ENCODE peak calls at places on chromosomes 3 and 15, in nine cellular contexts. A is fibroblast of lung, Z is H9, B is endothelial cell, Q is cardiac muscle cell, O is HFF-Myc, T is PC-3, N is upper lobe of right lung, M is tibial nerve. L is an unnamed sample.

GRCh38 chr15:40894689-40895308 is 549 bp downstream of the VPS18 start:
- DNase-seq in O (no peak), T (peak), A (peak), Q (peak), Z (peak), B (peak), M (peak), N (peak), L (no peak)

GRCh38 chr15:42971830-42972229 is 51.3 kb upstream of the TTBK2 start:
- DNase-seq in Z (no peak), A (no peak), O (no peak), B (no peak), N (no peak), Q (no peak), T (no peak), M (no peak), L (no peak)

GRCh38 chr3:36606871-36607765 is 157.2 kb downstream of the DCLK3 start:
- DNase-seq in Z (no peak), N (no peak), B (no peak), O (no peak), T (no peak), Q (no peak), M (no peak), A (no peak), L (no peak)

GRCh38 chr3:56424357-56424756 is 43.9 kb downstream of the ERC2 start:
- DNase-seq in A (no peak), Z (no peak), O (peak), N (no peak), M (no peak), Q (no peak), T (no peak), B (no peak), L (no peak)

GRCh38 chr3:102332205-102332604 is 102.6 kb upstream of the ZPLD1 start:
- DNase-seq in B (no peak), A (no peak), Z (no peak), O (no peak), N (no peak), T (peak), Q (no peak), M (no peak), L (no peak)

GRCh38 chr15:98729446-98730042 is 81.2 kb downstream of the IGF1R start:
- DNase-seq in N (no peak), B (no peak), T (no peak), A (no peak), Q (peak), M (no peak), Z (no peak), O (no peak), L (no peak)

GRCh38 chr3:46867550-46867898 is 4.3 kb upstream of the MYL3 start:
- DNase-seq in O (no peak), M (peak), N (peak), Q (no peak), Z (no peak), B (no peak), A (peak), T (no peak), L (peak)

GRCh38 chr15:50249704-50250103 is 15.8 kb downstream of the HDC start:
- DNase-seq in M (no peak), Q (no peak), O (no peak), B (no peak), N (no peak), A (no peak), T (no peak), Z (no peak), L (no peak)

GRCh38 chr3:195802795-195803194 is 8.9 kb downstream of the MUC4 start:
- DNase-seq in O (no peak), Q (peak), M (no peak), A (no peak), Z (no peak), T (no peak), N (no peak), B (no peak), L (no peak)

GRCh38 chr3:154122096-154122911 is 1.1 kb downstream of the ARHGEF26 start:
- DNase-seq in T (no peak), M (no peak), A (no peak), O (no peak), Q (peak), Z (peak), B (peak), N (peak), L (no peak)

DNA sequence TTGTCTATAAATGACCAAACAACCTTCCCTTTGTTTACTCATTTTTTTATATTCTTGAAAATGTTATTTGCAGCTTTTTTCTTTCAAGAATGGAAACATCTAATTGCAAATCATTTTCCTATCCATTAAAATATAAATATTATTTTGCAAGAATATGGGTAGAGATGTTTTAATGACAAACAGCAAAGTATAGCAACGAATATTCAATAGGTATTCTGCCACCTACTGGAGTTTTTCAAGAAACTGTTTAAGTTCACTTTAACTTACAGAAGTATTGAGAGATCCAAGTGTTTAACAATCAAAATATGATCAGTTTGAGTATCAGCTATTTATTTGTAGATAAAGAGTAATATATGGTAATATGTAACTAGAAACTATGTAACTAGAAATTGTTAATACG is 6.9 kb upstream of the EOGT start:
- DNase-seq in N (no peak), M (no peak), A (peak), O (no peak), Q (no peak), T (peak), B (no peak), Z (no peak), L (no peak)
- TF ChIP-seq CTCF in N (peak), M (peak), A (no peak), O (no peak), Q (peak), T (peak), B (peak), Z (peak), L (no peak)

DNA sequence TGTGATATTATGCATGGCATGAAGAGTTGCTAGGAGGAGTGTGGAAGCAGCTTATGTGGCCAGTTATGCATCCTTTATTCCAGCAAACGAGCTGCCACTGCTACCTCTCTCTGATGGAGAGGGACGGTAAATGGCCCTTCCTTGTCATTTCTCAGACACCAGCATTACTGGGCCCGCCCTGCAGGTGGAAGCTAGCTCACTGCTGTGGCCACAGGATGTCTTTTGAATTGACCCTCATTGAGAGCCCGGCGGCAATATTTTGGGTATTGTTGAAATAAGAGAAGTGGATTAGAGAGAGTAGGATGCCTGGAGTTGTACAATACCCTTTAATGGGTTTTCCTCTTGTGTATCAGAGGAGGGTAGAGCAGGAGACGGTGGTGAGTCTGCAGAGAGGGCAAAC is 1.5 kb downstream of the MINAR1 start:
- DNase-seq in M (no peak), B (peak), O (no peak), Z (peak), T (no peak), Q (no peak), A (no peak), N (no peak), L (no peak)
- TF ChIP-seq CTCF in M (no peak), B (no peak), O (no peak), Z (peak), T (no peak), Q (no peak), A (no peak), N (no peak), L (no peak)

GRCh38 chr3:172339892-172340291 is 108.4 kb downstream of the GHSR start:
- DNase-seq in Q (no peak), B (no peak), T (no peak), Z (no peak), M (no peak), A (no peak), O (no peak), N (no peak), L (no peak)
- TF ChIP-seq CTCF in Q (no peak), B (no peak), T (no peak), Z (no peak), M (no peak), A (no peak), O (no peak), N (no peak), L (no peak)

GRCh38 chr3:97940034-97940433 is 32.2 kb downstream of the RIOX2 start:
- DNase-seq in Z (no peak), O (no peak), N (no peak), Q (peak), A (no peak), M (no peak), B (no peak), T (peak), L (no peak)
- TF ChIP-seq CTCF in Z (peak), O (no peak), N (peak), Q (no peak), A (no peak), M (no peak), B (no peak), T (peak), L (no peak)

DNA sequence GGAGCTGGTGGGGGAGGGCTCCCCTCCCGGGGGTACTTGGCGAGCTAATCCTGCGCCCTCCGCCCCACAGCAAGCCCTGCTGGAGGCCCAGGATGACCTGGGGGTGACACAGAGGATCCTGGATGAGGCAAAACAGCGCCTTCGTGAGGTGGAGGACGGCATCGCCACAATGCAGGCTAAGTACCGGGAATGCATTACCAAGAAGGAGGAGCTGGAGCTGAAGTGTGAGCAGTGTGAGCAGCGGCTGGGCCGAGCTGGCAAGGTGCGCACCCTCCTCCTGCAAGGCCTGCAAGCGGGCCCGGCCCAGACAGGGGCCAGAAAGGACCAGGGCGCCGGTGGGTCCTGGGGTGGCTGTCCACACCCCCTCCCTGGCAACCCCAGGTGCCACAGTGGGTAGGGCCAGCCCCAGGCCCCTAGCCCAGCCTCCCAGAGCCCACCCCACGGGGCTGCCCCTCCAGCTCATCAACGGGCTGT is 56.5 kb downstream of the SEMA3G start:
- DNase-seq in Z (peak), Q (no peak), T (no peak), O (no peak), N (no peak), M (no peak), A (no peak), B (peak), L (no peak)
- TF ChIP-seq CTCF in Z (peak), Q (no peak), T (peak), O (no peak), N (no peak), M (no peak), A (no peak), B (no peak), L (no peak)

GRCh38 chr15:31396881-31397560 is 70.4 kb downstream of the KLF13 start:
- DNase-seq in T (peak), N (peak), M (peak), Q (peak), O (peak), A (peak), Z (peak), B (peak), L (peak)
- TF ChIP-seq CTCF in T (no peak), N (no peak), M (no peak), Q (no peak), O (no peak), A (no peak), Z (peak), B (no peak), L (no peak)

GRCh38 chr15:65927545-65927944 is 58.3 kb downstream of the RAB11A start:
- DNase-seq in Q (no peak), A (no peak), N (no peak), B (no peak), M (no peak), O (no peak), Z (peak), T (no peak), L (no peak)
- TF ChIP-seq CTCF in Q (peak), A (peak), N (no peak), B (peak), M (no peak), O (peak), Z (peak), T (peak), L (no peak)

GRCh38 chr3:187719628-187720336 is 17.4 kb upstream of the RTP2 start:
- DNase-seq in Z (no peak), T (no peak), Q (no peak), A (no peak), O (no peak), N (no peak), M (no peak), B (no peak), L (no peak)

GRCh38 chr3:187721055-187721454 is 18.7 kb upstream of the RTP2 start:
- DNase-seq in O (no peak), B (no peak), T (no peak), M (no peak), Q (no peak), Z (no peak), N (no peak), A (no peak), L (no peak)

GRCh38 chr3:187725218-187725617 is 20.1 kb downstream of the BCL6 start:
- DNase-seq in Z (no peak), A (no peak), B (no peak), O (no peak), T (no peak), N (no peak), Q (no peak), M (no peak), L (peak)

GRCh38 chr3:187720337-187720670 is 17.9 kb upstream of the RTP2 start:
- DNase-seq in A (no peak), M (no peak), T (no peak), N (no peak), O (no peak), Z (no peak), Q (no peak), B (no peak), L (no peak)

GRCh38 chr3:187722206-187722612 is 19.9 kb upstream of the RTP2 start:
- DNase-seq in Q (no peak), Z (peak), M (no peak), T (no peak), N (no peak), O (no peak), B (no peak), A (no peak), L (no peak)
- TF ChIP-seq CTCF in Q (no peak), Z (peak), M (no peak), T (no peak), N (no peak), O (no peak), B (peak), A (no peak), L (no peak)

GRCh38 chr3:15693340-15693739 is 91.8 kb downstream of the BTD start:
- DNase-seq in B (no peak), O (no peak), Q (no peak), Z (no peak), N (no peak), T (peak), M (no peak), A (no peak), L (no peak)
- TF ChIP-seq CTCF in B (no peak), O (no peak), Q (no peak), Z (peak), N (no peak), T (peak), M (no peak), A (no peak), L (no peak)